ENCODE peak calls at places on chromosomes 5 and 9, in five cellular contexts. M is breast epithelium, Z is stomach, F is endothelial cell of umbilical vein, G is sigmoid colon. U is an unnamed sample. For H3K4me1, the result is how much of the 10 kb centered on the place peaks cover.

GRCh38 chr9:22036866-22037626 is 27.9 kb upstream of the CDKN2B start:
- DNase-seq in M (no peak), Z (no peak), F (no peak), G (no peak), U (no peak)

GRCh38 chr5:145203193-145203592 is 631.9 kb downstream of the PRELID2 start:
- DNase-seq in M (no peak), Z (no peak), F (peak), G (no peak), U (no peak)

GRCh38 chr5:110840347-110840960 is 101.6 kb downstream of the SLC25A46 start:
- DNase-seq in M (no peak), Z (peak), F (no peak), G (peak), U (no peak)

GRCh38 chr9:35432076-35432475 is 57.8 kb upstream of the RUSC2 start:
- DNase-seq in M (no peak), Z (no peak), F (no peak), G (no peak), U (no peak)

GRCh38 chr5:108193021-108193795 is 188.7 kb downstream of the FBXL17 start:
- DNase-seq in M (no peak), Z (no peak), F (no peak), G (no peak), U (no peak)

GRCh38 chr9:124741149-124741548 is 30.0 kb downstream of the NR6A1 start:
- DNase-seq in M (no peak), Z (no peak), F (no peak), G (no peak), U (no peak)

GRCh38 chr9:16867571-16868311 is 2.7 kb downstream of the BNC2 start:
- DNase-seq in M (no peak), Z (no peak), F (peak), G (peak), U (no peak)

GRCh38 chr5:115050860-115051259 is 118.8 kb downstream of the TRIM36 start:
- DNase-seq in M (no peak), Z (no peak), F (no peak), G (no peak), U (no peak)

GRCh38 chr5:32526815-32527214 is 58.5 kb upstream of the SUB1 start:
- DNase-seq in M (no peak), Z (no peak), F (no peak), G (no peak), U (no peak)

GRCh38 chr5:173673295-173674170 is 57.1 kb upstream of the BOD1 start:
- DNase-seq in M (no peak), Z (peak), F (no peak), G (no peak), U (no peak)

GRCh38 chr9:133844431-133844830 is 106.3 kb upstream of the SARDH start:
- DNase-seq in M (no peak), Z (no peak), F (no peak), G (no peak), U (no peak)

GRCh38 chr5:204966-205670 is 12.8 kb downstream of the CCDC127 start:
- DNase-seq in M (no peak), Z (no peak), F (no peak), G (no peak), U (no peak)

GRCh38 chr9:35522189-35522588 is 32.3 kb downstream of the RUSC2 start:
- DNase-seq in M (no peak), Z (no peak), F (no peak), G (no peak), U (no peak)

GRCh38 chr5:157865844-157866243 is 6.9 kb upstream of the CLINT1 start:
- DNase-seq in M (no peak), Z (no peak), F (no peak), G (no peak), U (no peak)

DNA sequence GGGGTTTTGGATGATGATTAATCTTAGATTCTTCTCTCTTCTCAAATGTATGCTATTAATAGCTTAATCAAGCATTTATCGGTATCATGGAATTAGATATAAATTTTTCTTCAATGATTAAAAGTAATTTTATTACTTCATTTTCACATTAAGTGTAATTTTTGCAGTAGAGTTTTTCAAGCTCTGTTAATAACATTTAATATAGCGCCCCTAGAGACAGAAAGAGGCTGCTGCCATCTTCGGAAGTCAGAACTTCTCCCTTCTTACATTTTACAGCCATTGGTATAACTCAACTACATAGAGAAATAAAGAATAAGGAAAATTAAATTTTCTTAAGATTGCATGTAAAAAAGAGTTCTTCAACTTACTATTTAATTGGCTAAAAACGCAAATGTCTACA is 540.3 kb downstream of the GABRG2 start:
- DNase-seq in M (no peak), Z (no peak), F (no peak), G (no peak), U (no peak)
- TF ChIP-seq POLR2A in M (no peak), Z (no peak), F (no peak), G (no peak), U (no peak)

DNA sequence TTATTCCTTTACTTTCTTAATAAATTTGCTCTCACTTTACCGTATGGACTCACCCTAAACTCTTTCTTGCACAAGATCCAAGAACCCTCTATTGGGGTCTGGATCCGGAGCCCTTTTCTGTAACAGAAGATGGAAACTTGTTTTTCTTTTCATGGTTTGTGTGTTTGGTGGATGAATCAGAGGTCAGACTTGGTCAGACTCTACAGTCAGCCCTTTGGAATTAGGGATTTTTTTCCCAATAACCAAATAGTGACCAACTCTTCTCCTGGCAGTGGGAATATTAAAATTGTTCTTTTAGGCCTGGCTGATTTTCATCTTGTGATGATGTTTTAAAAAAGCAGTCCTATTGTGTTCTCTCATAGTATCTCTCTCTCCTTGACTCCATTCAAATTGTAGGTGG is 253.1 kb upstream of the ACTBL2 start:
- DNase-seq in M (no peak), Z (no peak), F (peak), G (no peak), U (no peak)
- TF ChIP-seq POLR2AphosphoS5 in M (no peak), Z (no peak), F (peak), G (no peak), U (no peak)

GRCh38 chr9:121753802-121754654 is 102.6 kb downstream of the DAB2IP start:
- DNase-seq in M (no peak), Z (no peak), F (peak), G (no peak), U (peak)
- H3K4me1 ChIP-seq in M (half or more), Z (half or more), F (under half), G (half or more), U (under half)

GRCh38 chr5:119071573-119071874 is 637 bp downstream of the DMXL1 start:
- DNase-seq in M (no peak), Z (no peak), F (peak), G (no peak), U (no peak)

GRCh38 chr5:119067338-119067737 is 3.5 kb upstream of the DMXL1 start:
- DNase-seq in M (no peak), Z (no peak), F (no peak), G (no peak), U (no peak)

GRCh38 chr5:119070828-119071572 is at the start of gene DMXL1:
- DNase-seq in M (peak), Z (peak), F (peak), G (peak), U (peak)

GRCh38 chr5:119072496-119072895 is 1.6 kb downstream of the DMXL1 start:
- DNase-seq in M (no peak), Z (no peak), F (no peak), G (no peak), U (no peak)

DNA sequence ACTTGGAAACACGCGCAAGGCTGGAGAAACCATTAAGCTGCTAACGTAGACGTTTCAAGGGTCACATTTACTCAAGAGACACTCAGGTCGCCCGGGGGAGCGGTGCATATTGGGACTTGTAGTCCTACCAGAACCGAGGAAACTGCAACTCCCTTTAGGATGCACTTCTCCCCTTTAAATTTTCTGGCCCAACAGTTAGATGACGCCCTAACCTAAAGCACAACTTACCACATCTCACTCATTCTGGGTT is 384 bp upstream of the DMXL1 start:
- DNase-seq in M (peak), Z (no peak), F (no peak), G (no peak), U (peak)
- TF ChIP-seq POLR2A in M (no peak), Z (no peak), F (no peak), G (peak), U (no peak)

GRCh38 chr5:62133426-62133825 is 172.6 kb upstream of the KIF2A start:
- DNase-seq in M (no peak), Z (no peak), F (no peak), G (no peak), U (no peak)

GRCh38 chr5:62127098-62127736 is 178.8 kb upstream of the KIF2A start:
- DNase-seq in M (no peak), Z (no peak), F (no peak), G (no peak), U (no peak)

GRCh38 chr5:62130107-62130506 is 175.9 kb upstream of the KIF2A start:
- DNase-seq in M (no peak), Z (no peak), F (no peak), G (no peak), U (no peak)

GRCh38 chr5:62134811-62135210 is 171.2 kb upstream of the KIF2A start:
- DNase-seq in M (no peak), Z (no peak), F (no peak), G (no peak), U (no peak)

DNA sequence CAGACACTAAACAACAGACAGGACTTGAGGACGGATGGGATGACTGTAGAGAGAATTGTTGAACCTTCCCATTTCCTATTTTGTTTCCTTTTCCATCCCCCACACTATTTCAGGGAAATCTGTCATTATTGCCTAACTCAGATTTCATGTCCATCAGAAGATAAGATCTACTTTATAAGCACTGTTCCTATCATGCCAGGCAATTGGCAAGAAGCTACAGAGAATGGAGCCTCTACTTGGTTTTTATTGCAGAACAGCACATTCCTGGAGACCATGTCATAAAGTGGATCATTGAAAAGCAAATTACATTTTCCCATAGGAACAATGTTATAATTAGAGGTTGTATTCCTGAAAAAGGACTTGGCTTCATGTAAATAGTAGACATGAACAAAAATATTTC is 173.7 kb upstream of the KIF2A start:
- DNase-seq in M (no peak), Z (no peak), F (no peak), G (no peak), U (no peak)
- TF ChIP-seq POLR2AphosphoS5 in M (no peak), Z (no peak), F (no peak), G (no peak), U (no peak)

DNA sequence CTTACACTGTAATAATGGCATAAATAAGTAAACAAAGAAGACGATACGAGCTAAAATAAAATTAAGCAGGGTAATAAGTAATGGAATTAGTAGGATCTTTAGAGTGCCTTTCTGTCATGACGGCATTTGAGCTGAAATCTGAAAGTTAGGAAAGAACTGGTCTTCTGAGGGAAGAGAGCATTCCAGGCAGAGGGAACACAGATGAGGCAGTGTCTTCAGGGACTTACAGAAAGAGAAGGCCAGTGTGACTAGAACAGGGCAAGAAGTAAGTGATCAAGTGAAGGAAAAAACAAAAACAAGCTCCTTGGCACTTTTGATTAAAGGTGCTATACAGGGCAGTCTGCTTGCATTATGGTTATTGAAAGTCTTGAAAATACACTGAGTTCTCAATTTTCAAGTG is 20.0 kb downstream of the CTNNA1 start:
- DNase-seq in M (no peak), Z (no peak), F (no peak), G (no peak), U (no peak)
- H3K4me1 ChIP-seq in M (under half), Z (under half), F (under half), G (under half), U (under half)

GRCh38 chr5:150399158-150400019 is 13.3 kb downstream of the CD74 start:
- DNase-seq in M (no peak), Z (no peak), F (no peak), G (no peak), U (no peak)

GRCh38 chr5:150401076-150401375 is 11.7 kb downstream of the CD74 start:
- DNase-seq in M (no peak), Z (no peak), F (no peak), G (no peak), U (no peak)

GRCh38 chr5:150401376-150402201 is 11.1 kb downstream of the CD74 start:
- DNase-seq in M (no peak), Z (no peak), F (no peak), G (no peak), U (no peak)

GRCh38 chr5:150400020-150400326 is 12.7 kb downstream of the CD74 start:
- DNase-seq in M (no peak), Z (no peak), F (no peak), G (no peak), U (no peak)

DNA sequence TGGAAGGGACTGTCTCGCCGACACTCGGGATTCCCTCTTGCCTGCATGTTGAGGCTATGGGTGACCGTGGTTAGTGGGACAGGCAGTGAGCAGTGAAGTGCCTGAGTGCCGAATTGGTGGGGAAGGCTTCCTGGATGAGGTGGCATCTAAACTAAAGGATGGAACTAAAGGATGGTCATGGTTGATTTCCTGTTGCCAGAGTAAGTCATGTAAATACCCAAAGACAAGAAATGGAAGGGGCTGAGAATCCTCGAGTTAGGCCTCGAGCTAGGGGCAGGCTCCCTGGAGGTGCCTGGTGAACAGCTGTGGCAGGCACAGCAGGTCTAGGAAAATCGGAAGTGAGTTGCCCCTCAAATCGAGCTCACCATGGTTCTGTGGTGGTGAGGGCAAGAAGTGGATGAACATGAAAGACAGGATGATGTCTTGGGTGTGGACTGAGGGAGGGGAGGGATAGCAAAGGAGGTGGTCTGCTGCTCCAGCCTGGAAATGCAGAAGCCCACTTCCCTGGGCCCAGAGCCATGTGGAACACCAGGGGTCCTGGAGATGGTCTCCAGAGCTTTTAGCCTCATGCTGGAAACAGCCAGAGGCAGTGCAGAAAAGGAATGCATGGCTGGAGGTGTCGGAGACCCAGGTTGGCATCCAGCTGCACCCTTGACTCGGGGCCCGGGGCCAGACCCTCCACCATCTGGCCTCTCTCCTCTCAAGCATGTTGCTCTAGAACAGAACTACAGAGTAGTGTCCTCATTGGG is 12.2 kb downstream of the CD74 start:
- DNase-seq in M (no peak), Z (no peak), F (no peak), G (no peak), U (no peak)
- TF ChIP-seq POLR2A in M (no peak), Z (no peak), F (no peak), G (no peak), U (no peak)

GRCh38 chr5:139062910-139063663 is 135.1 kb downstream of the SIL1 start:
- DNase-seq in M (no peak), Z (no peak), F (no peak), G (no peak), U (no peak)
- TF ChIP-seq POLR2AphosphoS5 in M (no peak), Z (no peak), F (no peak), G (no peak), U (no peak)

U was measured in spleen.